ENCODE peak calls at places on chromosomes 13 and 19, in six cellular contexts. A, T, M, I, C and R are unnamed samples.
A peak's percentile ranks its signal among the peaks of the same experiment; 100 is the strongest.

GRCh38 chr19:19860756-19861390 is 4.8 kb upstream of the ZNF253 start:
- DNase-seq in A (no peak), T (no peak), M (no peak), C (no peak), I (peak; percentile 73), R (no peak)

GRCh38 chr19:33143897-33144405 is 12.0 kb downstream of the WDR88 start:
- DNase-seq in I (peak; percentile 24), M (peak; percentile 64), C (peak; percentile 62), T (peak; percentile 22), A (peak; percentile 42), R (no peak)

GRCh38 chr19:4986471-4986888 is 17.6 kb downstream of the KDM4B start:
- DNase-seq in T (no peak), C (no peak), A (no peak), M (no peak), I (no peak), R (no peak)

GRCh38 chr13:32587774-32588165 is 1.5 kb downstream of the PDS5B start:
- DNase-seq in C (peak; percentile 30), M (peak; percentile 42), T (no peak), I (no peak), A (peak; percentile 30), R (no peak)

GRCh38 chr19:2315818-2316353 is 7.9 kb upstream of the LINGO3 start:
- DNase-seq in C (peak; percentile 72), T (peak; percentile 33), M (peak; percentile 61), I (no peak), A (peak; percentile 56), R (no peak)

GRCh38 chr13:21137696-21138095 is 38.7 kb downstream of the SKA3 start:
- DNase-seq in C (peak; percentile 50), A (peak; percentile 49), T (no peak), I (no peak), M (peak; percentile 76), R (no peak)

GRCh38 chr13:44818016-44818415 is 171.3 kb downstream of the NUFIP1 start:
- DNase-seq in I (no peak), A (no peak), M (no peak), C (no peak), T (no peak), R (no peak)

GRCh38 chr19:29259153-29259552 is 46.2 kb upstream of the UQCRFS1 start:
- DNase-seq in A (no peak), M (peak; percentile 12), T (no peak), I (no peak), C (peak; percentile 3), R (no peak)

GRCh38 chr13:113769881-113770280 is 10.9 kb downstream of the TMEM255B start:
- DNase-seq in A (no peak), I (no peak), C (no peak), T (no peak), M (no peak), R (no peak)

GRCh38 chr13:38777347-38778107 is 90.7 kb downstream of the FREM2 start:
- DNase-seq in M (no peak), I (no peak), C (no peak), A (no peak), T (no peak), R (no peak)

GRCh38 chr19:39692822-39693221 is 11.5 kb upstream of the LGALS14 start:
- DNase-seq in I (no peak), M (no peak), T (no peak), C (no peak), A (no peak), R (no peak)

GRCh38 chr13:41407380-41407779 is 50.0 kb upstream of the RGCC start:
- DNase-seq in I (no peak), A (peak; percentile 63), C (no peak), M (peak; percentile 42), T (no peak), R (no peak)

GRCh38 chr13:60788156-60788829 is 391.3 kb downstream of the TDRD3 start:
- DNase-seq in M (peak; percentile 2), T (no peak), I (no peak), A (no peak), C (peak; percentile 23), R (no peak)

GRCh38 chr13:111388851-111389500 is 68.5 kb downstream of the TEX29 start:
- DNase-seq in C (no peak), A (no peak), T (no peak), M (no peak), I (no peak), R (no peak)

GRCh38 chr19:57803594-57804325 is 11.0 kb downstream of the ZNF552 start:
- DNase-seq in A (peak; percentile 79), T (no peak), C (peak; percentile 83), M (peak; percentile 62), I (no peak), R (no peak)

GRCh38 chr13:113978741-113979481 is 5.0 kb upstream of the C13orf46 start:
- DNase-seq in I (no peak), A (no peak), T (no peak), M (no peak), C (no peak), R (no peak)

GRCh38 chr19:12202250-12202649 is 39.4 kb downstream of the ZNF136 start:
- DNase-seq in C (no peak), A (no peak), M (no peak), T (no peak), I (no peak), R (no peak)

GRCh38 chr19:12205296-12205695 is 42.4 kb downstream of the ZNF136 start:
- DNase-seq in M (no peak), T (no peak), I (no peak), A (no peak), C (no peak), R (no peak)

DNA sequence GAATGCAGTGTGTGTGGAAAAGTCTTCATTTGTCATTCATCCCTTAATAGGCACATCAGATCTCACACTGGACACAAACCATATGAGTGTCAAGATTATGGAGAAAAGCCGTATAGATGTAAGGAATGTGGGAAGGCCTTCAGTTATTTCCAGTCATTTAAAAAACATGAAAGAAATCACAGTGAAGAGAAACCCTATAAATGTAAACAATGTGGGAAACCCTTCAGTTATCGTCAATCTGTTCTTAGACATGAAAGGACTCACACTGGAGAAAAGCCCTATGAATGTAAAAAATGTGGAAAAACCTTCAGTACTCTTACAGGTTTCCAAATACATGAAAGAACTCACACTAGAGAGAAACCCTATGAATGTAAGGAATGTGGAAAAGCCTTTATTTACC is 45.3 kb downstream of the ZNF136 start:
- DNase-seq in M (no peak), T (no peak), C (peak; percentile 4), A (no peak), I (no peak), R (no peak)
- H3K4me3 ChIP-seq in M (no peak overlapping the region), T (no peak overlapping the region), C (no peak overlapping the region), A (no peak overlapping the region), I (no peak overlapping the region), R (no peak overlapping the region)

GRCh38 chr19:10333758-10334339 is 520 bp upstream of the RAVER1 start:
- DNase-seq in T (no peak), I (no peak), A (no peak), C (peak; percentile 4), M (no peak), R (no peak)

GRCh38 chr19:10332158-10332964 is 968 bp downstream of the RAVER1 start:
- DNase-seq in C (no peak), A (no peak), M (no peak), I (no peak), T (no peak), R (no peak)

GRCh38 chr19:10335149-10336053 is 2.1 kb upstream of the RAVER1 start:
- DNase-seq in T (no peak), A (no peak), C (no peak), I (no peak), M (no peak), R (no peak)

GRCh38 chr19:10334340-10335148 is 1.2 kb upstream of the RAVER1 start:
- DNase-seq in I (peak; percentile 92), M (peak; percentile 95), T (peak; percentile 92), A (peak; percentile 93), C (peak; percentile 97), R (peak; percentile 43)

GRCh38 chr19:10332965-10333757 is at the start of gene RAVER1:
- DNase-seq in T (peak; percentile 95), A (peak; percentile 97), C (peak; percentile 98), I (peak; percentile 95), M (peak; percentile 96), R (peak; percentile 77)
- TF ChIP-seq CTCF in T (no peak), A (no peak), C (no peak), I (peak; percentile 10), M (no peak), R (no peak)

GRCh38 chr19:43330726-43331434 is 22.6 kb upstream of the CD177 start:
- DNase-seq in I (no peak), A (no peak), C (no peak), M (no peak), T (no peak), R (no peak)
- H3K4me3 ChIP-seq in I (no peak overlapping the region), A (no peak overlapping the region), C (no peak overlapping the region), M (no peak overlapping the region), T (no peak overlapping the region), R (peak overlapping the region; percentile 10)

DNA sequence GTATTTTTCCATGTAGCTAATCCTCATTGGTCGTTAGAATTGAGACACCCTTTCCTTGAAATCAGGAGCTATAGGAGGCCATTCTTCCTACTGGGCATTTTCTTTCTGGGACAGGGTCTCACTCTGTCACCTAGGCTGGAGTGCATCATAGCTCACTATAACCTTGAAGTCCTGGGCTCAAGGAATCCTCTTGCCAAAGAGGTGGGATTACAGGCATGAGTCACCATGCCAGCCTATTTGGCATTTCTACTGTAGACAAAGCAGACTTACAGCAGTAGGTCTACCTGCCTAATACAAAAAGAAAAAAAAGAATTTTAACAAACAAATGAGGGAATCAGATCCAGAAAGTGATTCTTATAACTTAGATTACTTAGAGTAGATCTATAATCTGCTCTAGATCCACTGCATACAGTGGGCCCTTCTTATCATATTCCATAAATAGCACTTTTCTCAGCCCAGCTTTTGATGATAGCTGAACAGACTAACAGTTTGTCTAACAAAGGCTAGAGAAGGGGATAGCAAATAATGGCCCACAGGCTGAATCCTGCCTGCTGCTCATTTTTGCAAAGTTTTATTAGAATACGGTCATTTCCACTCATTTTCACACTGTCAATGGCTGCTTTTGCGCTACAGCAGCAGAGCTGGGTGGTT is 36.7 kb upstream of the USPL1 start:
- DNase-seq in A (no peak), M (no peak), T (no peak), I (no peak), C (no peak), R (no peak)
- TF ChIP-seq CTCF in A (no peak), M (no peak), T (no peak), I (no peak), C (no peak), R (no peak)